ENCODE peak calls at places on chromosomes 7 and 10, in eight cellular contexts. One of them, this sample, is unnamed.

GRCh38 chr7:109206196-109206595 is 636.5 kb downstream of the DNAJB9 start:
- DNase-seq in activated T-cell treated with anti-CD3 and anti-CD28 coated beads, Interleukin-2, amount 50 U/mL, for 72 hours: no peak
- DNase-seq in T-helper 22 cell: no peak
- DNase-seq in amniotic stem cell: no peak
- DNase-seq in NCI-H446: no peak
- DNase-seq in Right ventricle myocardium inferior: no peak
- DNase-seq in activated CD4-positive, alpha-beta T cell treated with anti-CD3 and anti-CD28 coated beads for 4 hours: no peak
- DNase-seq in stimulated activated CD4-positive, alpha-beta T cell treated with anti-CD3 and anti-CD28 coated beads, Interleukin-1b, Interleukin-23, amount 100 ng/mL, for 4 hours: no peak
- DNase-seq in this sample: no peak

GRCh38 chr10:91415816-91416215 is 5.7 kb downstream of the HECTD2 start:
- DNase-seq in activated T-cell treated with anti-CD3 and anti-CD28 coated beads, Interleukin-2, amount 50 U/mL, for 72 hours: no peak
- DNase-seq in T-helper 22 cell: no peak
- DNase-seq in amniotic stem cell: no peak
- DNase-seq in NCI-H446: no peak
- DNase-seq in Right ventricle myocardium inferior: no peak
- DNase-seq in activated CD4-positive, alpha-beta T cell treated with anti-CD3 and anti-CD28 coated beads for 4 hours: no peak
- DNase-seq in stimulated activated CD4-positive, alpha-beta T cell treated with anti-CD3 and anti-CD28 coated beads, Interleukin-1b, Interleukin-23, amount 100 ng/mL, for 4 hours: no peak
- DNase-seq in this sample: no peak

GRCh38 chr10:130458509-130458908 is 322.3 kb downstream of the GLRX3 start:
- DNase-seq in activated T-cell treated with anti-CD3 and anti-CD28 coated beads, Interleukin-2, amount 50 U/mL, for 72 hours: no peak
- DNase-seq in T-helper 22 cell: no peak
- DNase-seq in amniotic stem cell: no peak
- DNase-seq in NCI-H446: no peak
- DNase-seq in Right ventricle myocardium inferior: no peak
- DNase-seq in activated CD4-positive, alpha-beta T cell treated with anti-CD3 and anti-CD28 coated beads for 4 hours: no peak
- DNase-seq in stimulated activated CD4-positive, alpha-beta T cell treated with anti-CD3 and anti-CD28 coated beads, Interleukin-1b, Interleukin-23, amount 100 ng/mL, for 4 hours: no peak
- DNase-seq in this sample: no peak

GRCh38 chr10:97974526-97975525 is 55.6 kb downstream of the CRTAC1 start:
- DNase-seq in activated T-cell treated with anti-CD3 and anti-CD28 coated beads, Interleukin-2, amount 50 U/mL, for 72 hours: no peak
- DNase-seq in T-helper 22 cell: no peak
- DNase-seq in amniotic stem cell: no peak
- DNase-seq in NCI-H446: no peak
- DNase-seq in Right ventricle myocardium inferior: no peak
- DNase-seq in activated CD4-positive, alpha-beta T cell treated with anti-CD3 and anti-CD28 coated beads for 4 hours: no peak
- DNase-seq in stimulated activated CD4-positive, alpha-beta T cell treated with anti-CD3 and anti-CD28 coated beads, Interleukin-1b, Interleukin-23, amount 100 ng/mL, for 4 hours: no peak
- DNase-seq in this sample: no peak

GRCh38 chr7:131231381-131232220 is 96.1 kb upstream of the MKLN1 start:
- DNase-seq in activated T-cell treated with anti-CD3 and anti-CD28 coated beads, Interleukin-2, amount 50 U/mL, for 72 hours: peak; percentile 70
- DNase-seq in T-helper 22 cell: peak; percentile 76
- DNase-seq in amniotic stem cell: no peak
- DNase-seq in NCI-H446: no peak
- DNase-seq in Right ventricle myocardium inferior: peak; percentile 74
- DNase-seq in activated CD4-positive, alpha-beta T cell treated with anti-CD3 and anti-CD28 coated beads for 4 hours: peak; percentile 41
- DNase-seq in stimulated activated CD4-positive, alpha-beta T cell treated with anti-CD3 and anti-CD28 coated beads, Interleukin-1b, Interleukin-23, amount 100 ng/mL, for 4 hours: peak; percentile 14
- DNase-seq in this sample: no peak

GRCh38 chr7:132418840-132419239 is 157.4 kb downstream of the PLXNA4 start:
- DNase-seq in activated T-cell treated with anti-CD3 and anti-CD28 coated beads, Interleukin-2, amount 50 U/mL, for 72 hours: no peak
- DNase-seq in T-helper 22 cell: no peak
- DNase-seq in amniotic stem cell: no peak
- DNase-seq in NCI-H446: no peak
- DNase-seq in Right ventricle myocardium inferior: no peak
- DNase-seq in activated CD4-positive, alpha-beta T cell treated with anti-CD3 and anti-CD28 coated beads for 4 hours: no peak
- DNase-seq in stimulated activated CD4-positive, alpha-beta T cell treated with anti-CD3 and anti-CD28 coated beads, Interleukin-1b, Interleukin-23, amount 100 ng/mL, for 4 hours: no peak
- DNase-seq in this sample: no peak

GRCh38 chr10:132158810-132159209 is 27.9 kb upstream of the DPYSL4 start:
- DNase-seq in activated T-cell treated with anti-CD3 and anti-CD28 coated beads, Interleukin-2, amount 50 U/mL, for 72 hours: peak; percentile 54
- DNase-seq in T-helper 22 cell: peak; percentile 65
- DNase-seq in amniotic stem cell: no peak
- DNase-seq in NCI-H446: no peak
- DNase-seq in Right ventricle myocardium inferior: no peak
- DNase-seq in activated CD4-positive, alpha-beta T cell treated with anti-CD3 and anti-CD28 coated beads for 4 hours: peak; percentile 20
- DNase-seq in stimulated activated CD4-positive, alpha-beta T cell treated with anti-CD3 and anti-CD28 coated beads, Interleukin-1b, Interleukin-23, amount 100 ng/mL, for 4 hours: no peak
- DNase-seq in this sample: no peak

GRCh38 chr7:102434039-102434481 is 685 bp downstream of the ORAI2 start:
- DNase-seq in activated T-cell treated with anti-CD3 and anti-CD28 coated beads, Interleukin-2, amount 50 U/mL, for 72 hours: no peak
- DNase-seq in T-helper 22 cell: no peak
- DNase-seq in amniotic stem cell: no peak
- DNase-seq in NCI-H446: no peak
- DNase-seq in Right ventricle myocardium inferior: no peak
- DNase-seq in activated CD4-positive, alpha-beta T cell treated with anti-CD3 and anti-CD28 coated beads for 4 hours: no peak
- DNase-seq in stimulated activated CD4-positive, alpha-beta T cell treated with anti-CD3 and anti-CD28 coated beads, Interleukin-1b, Interleukin-23, amount 100 ng/mL, for 4 hours: no peak
- DNase-seq in this sample: no peak

GRCh38 chr10:111200505-111201186 is 123.8 kb downstream of the ADRA2A start:
- DNase-seq in activated T-cell treated with anti-CD3 and anti-CD28 coated beads, Interleukin-2, amount 50 U/mL, for 72 hours: no peak
- DNase-seq in T-helper 22 cell: no peak
- DNase-seq in amniotic stem cell: no peak
- DNase-seq in NCI-H446: no peak
- DNase-seq in Right ventricle myocardium inferior: no peak
- DNase-seq in activated CD4-positive, alpha-beta T cell treated with anti-CD3 and anti-CD28 coated beads for 4 hours: no peak
- DNase-seq in stimulated activated CD4-positive, alpha-beta T cell treated with anti-CD3 and anti-CD28 coated beads, Interleukin-1b, Interleukin-23, amount 100 ng/mL, for 4 hours: no peak
- DNase-seq in this sample: no peak

This sample was measured in NCI-H1048.